ENCODE peak calls at places on chromosomes 3 and 15, in six cellular contexts. T, G, W, L, R and Q are unnamed samples.
A peak's percentile ranks its signal among the peaks of the same experiment; 100 is the strongest.

GRCh38 chr3:20683912-20684311 is 497.9 kb upstream of the SGO1 start:
- DNase-seq in T (no peak), G (no peak), W (no peak), L (no peak), R (no peak), Q (no peak)

GRCh38 chr3:51961011-51961410 is 5.8 kb downstream of the GPR62 start:
- DNase-seq in T (no peak), G (no peak), W (no peak), L (no peak), R (no peak), Q (no peak)

GRCh38 chr15:91985297-91985696 is 131.8 kb downstream of the SLCO3A1 start:
- DNase-seq in T (no peak), G (no peak), W (no peak), L (no peak), R (no peak), Q (no peak)

GRCh38 chr3:142993958-142994442 is 7.4 kb upstream of the U2SURP start:
- DNase-seq in T (peak; percentile 88), G (peak; percentile 78), W (peak; percentile 69), L (peak; percentile 55), R (peak; percentile 59), Q (peak; percentile 84)

GRCh38 chr15:71559098-71559497 is 251.3 kb upstream of the NR2E3 start:
- DNase-seq in T (no peak), G (no peak), W (no peak), L (no peak), R (no peak), Q (no peak)

GRCh38 chr3:122146466-122146865 is 37.0 kb upstream of the CASR start:
- DNase-seq in T (no peak), G (no peak), W (no peak), L (no peak), R (no peak), Q (no peak)

GRCh38 chr3:105793040-105793439 is 75.8 kb downstream of the CBLB start:
- DNase-seq in T (peak; percentile 30), G (no peak), W (no peak), L (no peak), R (no peak), Q (no peak)

GRCh38 chr15:85603703-85604102 is 191.0 kb downstream of the KLHL25 start:
- DNase-seq in T (no peak), G (no peak), W (no peak), L (no peak), R (no peak), Q (no peak)

GRCh38 chr3:156477306-156477705 is 77.6 kb downstream of the SSR3 start:
- DNase-seq in T (peak; percentile 38), G (no peak), W (no peak), L (no peak), R (no peak), Q (no peak)

GRCh38 chr15:52006702-52007340 is 12.2 kb upstream of the MAPK6 start:
- DNase-seq in T (no peak), G (no peak), W (no peak), L (no peak), R (no peak), Q (no peak)

GRCh38 chr3:171783626-171784025 is 26.7 kb downstream of the PLD1 start:
- DNase-seq in T (no peak), G (no peak), W (no peak), L (no peak), R (no peak), Q (no peak)

GRCh38 chr15:57091626-57092025 is 173.2 kb downstream of the TCF12 start:
- DNase-seq in T (no peak), G (no peak), W (no peak), L (no peak), R (no peak), Q (no peak)

GRCh38 chr3:20648921-20649381 is 462.9 kb upstream of the SGO1 start:
- DNase-seq in T (no peak), G (no peak), W (no peak), L (no peak), R (no peak), Q (no peak)

GRCh38 chr15:68792901-68793766 is 27.6 kb downstream of the ANP32A start:
- DNase-seq in T (no peak), G (no peak), W (no peak), L (no peak), R (no peak), Q (no peak)

GRCh38 chr3:47772047-47772446 is 9.6 kb downstream of the SMARCC1 start:
- DNase-seq in T (no peak), G (no peak), W (no peak), L (no peak), R (no peak), Q (no peak)

GRCh38 chr3:197309528-197310361 is 11.3 kb upstream of the DLG1 start:
- DNase-seq in T (peak; percentile 17), G (no peak), W (no peak), L (no peak), R (peak; percentile 28), Q (no peak)

GRCh38 chr3:33139996-33140395 is 26.2 kb downstream of the CRTAP start:
- DNase-seq in T (no peak), G (no peak), W (no peak), L (no peak), R (no peak), Q (no peak)

GRCh38 chr3:128466840-128467541 is at the start of gene DNAJB8:
- DNase-seq in T (no peak), G (no peak), W (no peak), L (peak; percentile 37), R (no peak), Q (no peak)

GRCh38 chr3:9168230-9168629 is 81.2 kb downstream of the SRGAP3 start:
- DNase-seq in T (peak; percentile 52), G (no peak), W (no peak), L (no peak), R (no peak), Q (no peak)

GRCh38 chr3:119403201-119403600 is 60.2 kb downstream of the TMEM39A start:
- DNase-seq in T (no peak), G (no peak), W (no peak), L (no peak), R (no peak), Q (no peak)

GRCh38 chr3:146142757-146143156 is 18.2 kb downstream of the PLOD2 start:
- DNase-seq in T (peak; percentile 30), G (no peak), W (no peak), L (no peak), R (no peak), Q (no peak)

GRCh38 chr3:149339931-149340309 is 6.5 kb upstream of the TM4SF18 start:
- DNase-seq in T (peak; percentile 66), G (peak; percentile 98), W (no peak), L (no peak), R (peak; percentile 93), Q (no peak)

GRCh38 chr3:190183121-190183520 is 62.4 kb upstream of the P3H2 start:
- DNase-seq in T (peak; percentile 18), G (peak; percentile 90), W (no peak), L (no peak), R (no peak), Q (no peak)

GRCh38 chr3:53342353-53342752 is 5.0 kb downstream of the DCP1A start:
- DNase-seq in T (no peak), G (peak; percentile 25), W (no peak), L (no peak), R (no peak), Q (no peak)

GRCh38 chr3:141405025-141405424 is 36.7 kb downstream of the ZBTB38 start:
- DNase-seq in T (no peak), G (no peak), W (no peak), L (no peak), R (no peak), Q (no peak)

GRCh38 chr3:60979861-60980739 is 271.2 kb downstream of the FHIT start:
- DNase-seq in T (no peak), G (no peak), W (no peak), L (no peak), R (no peak), Q (no peak)

GRCh38 chr3:55570361-55570760 is 83.3 kb upstream of the WNT5A start:
- DNase-seq in T (no peak), G (no peak), W (no peak), L (no peak), R (no peak), Q (no peak)

DNA sequence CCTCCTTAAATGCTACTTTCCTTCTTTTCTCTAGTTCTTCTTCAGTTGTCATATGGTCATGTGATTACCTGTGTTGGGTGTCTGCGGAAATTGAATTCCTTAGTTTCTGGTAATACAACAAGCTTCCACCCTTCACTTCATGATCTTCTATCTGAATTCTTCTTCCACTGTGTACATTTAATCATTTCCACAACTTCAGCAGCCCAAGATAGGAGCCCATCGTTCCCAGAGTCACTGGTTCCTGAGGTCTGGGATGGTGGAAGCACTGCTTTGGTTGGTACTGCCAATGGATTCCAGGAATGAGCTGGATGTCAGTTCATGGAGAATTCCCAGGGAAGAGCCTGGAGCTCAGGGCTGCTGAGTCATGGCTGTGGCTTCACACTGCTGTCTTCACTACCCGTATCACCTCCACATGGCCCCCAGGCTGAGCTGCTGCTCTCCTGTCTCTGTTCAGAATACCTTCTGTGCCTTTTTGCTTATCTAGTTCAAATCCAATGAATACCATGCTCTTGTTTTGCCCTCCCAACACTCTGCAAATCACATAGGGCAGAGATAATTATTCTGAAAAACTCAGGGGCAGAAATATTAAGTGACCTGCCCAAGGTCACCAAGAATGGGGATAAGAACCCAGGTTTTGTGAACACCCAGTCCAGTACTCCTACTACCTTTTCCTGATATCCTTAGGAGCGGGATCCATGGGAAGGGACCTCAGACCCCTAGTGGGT is 98.5 kb downstream of the RPL39L start:
- DNase-seq in T (no peak), G (peak; percentile 38), W (no peak), L (peak; percentile 33), R (no peak), Q (no peak)
- TF ChIP-seq REST in T (no peak), G (no peak), W (no peak), L (no peak), R (no peak), Q (no peak)

GRCh38 chr3:133384331-133385027 is 15.4 kb upstream of the BFSP2 start:
- DNase-seq in T (peak; percentile 87), G (peak; percentile 30), W (peak; percentile 88), L (peak; percentile 36), R (peak; percentile 21), Q (peak; percentile 31)
- TF ChIP-seq REST in T (no peak), G (no peak), W (no peak), L (no peak), R (no peak), Q (no peak)

DNA sequence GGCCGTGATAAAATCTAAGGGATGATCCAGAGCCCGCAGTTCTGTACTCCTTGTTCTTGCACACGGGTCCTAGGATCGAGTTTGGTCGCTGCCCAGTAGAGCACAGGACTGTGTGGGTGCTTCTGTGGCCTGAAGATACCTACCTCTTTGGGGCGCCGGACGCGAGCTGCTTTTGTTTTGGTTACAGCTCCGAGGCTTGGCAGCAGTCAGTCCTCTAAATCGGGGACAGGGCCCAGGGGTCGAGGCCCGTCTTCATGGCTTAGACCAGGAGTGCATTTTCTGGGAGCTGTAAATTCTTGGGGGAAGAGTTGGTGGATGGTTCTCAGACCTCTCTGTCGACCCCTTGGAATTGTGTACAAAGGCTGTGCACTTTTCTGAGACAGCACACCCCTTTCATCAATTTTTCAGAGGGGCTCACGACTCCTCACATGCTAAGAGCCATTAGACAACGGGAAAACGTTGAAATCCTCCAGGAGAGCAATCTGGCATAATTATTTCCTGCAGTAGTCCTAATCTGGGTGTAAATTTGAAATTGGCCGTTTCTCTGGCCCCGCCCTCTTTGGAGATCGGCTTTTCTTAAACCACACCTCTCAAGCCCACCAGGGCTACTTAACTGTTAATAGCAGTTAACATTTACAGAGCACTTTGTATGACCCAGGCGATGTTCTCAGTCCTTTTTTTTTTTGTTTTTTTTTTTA is 927 bp downstream of the CEP97 start:
- DNase-seq in T (peak; percentile 58), G (no peak), W (peak; percentile 52), L (peak; percentile 12), R (no peak), Q (no peak)
- TF ChIP-seq REST in T (no peak), G (no peak), W (no peak), L (no peak), R (no peak), Q (no peak)

GRCh38 chr3:59264366-59264765 is 214.5 kb upstream of the CFAP20DC start:
- DNase-seq in T (no peak), G (no peak), W (no peak), L (no peak), R (no peak), Q (no peak)
- TF ChIP-seq REST in T (no peak), G (no peak), W (no peak), L (no peak), R (no peak), Q (no peak)